ENCODE peak calls at places on chromosomes 7 and 10, in nine cellular contexts. X, J, V, G, B, N, L, K and Y are unnamed samples.

GRCh38 chr10:90912854-90913479 is 7.9 kb downstream of the ANKRD1 start:
- DNase-seq in N (no peak), G (no peak), V (no peak), J (no peak), X (no peak), L (no peak), B (no peak), K (no peak), Y (no peak)

GRCh38 chr7:36966636-36967035 is 242.3 kb upstream of the AOAH start:
- DNase-seq in B (no peak), N (no peak), L (no peak), G (no peak), V (no peak), J (no peak), X (no peak), K (no peak), Y (no peak)

GRCh38 chr10:20662742-20663141 is 234.4 kb downstream of the NEBL start:
- DNase-seq in G (no peak), N (no peak), B (no peak), L (no peak), J (no peak), V (no peak), X (no peak), K (no peak), Y (no peak)

GRCh38 chr7:3294432-3295100 is 6.5 kb upstream of the SDK1 start:
- DNase-seq in G (no peak), J (no peak), B (no peak), K (peak; percentile 87), X (no peak), V (no peak), N (no peak), L (no peak), Y (no peak)

GRCh38 chr7:125605241-125605640 is 675.6 kb upstream of the POT1 start:
- DNase-seq in K (no peak), V (no peak), G (no peak), X (no peak), L (no peak), J (no peak), N (no peak), B (no peak), Y (peak; percentile 0)

GRCh38 chr7:3950249-3950648 is 649.2 kb downstream of the SDK1 start:
- DNase-seq in G (no peak), X (no peak), B (no peak), N (no peak), V (no peak), J (no peak), K (no peak), L (no peak), Y (no peak)

GRCh38 chr7:147707926-147708325 is 882.6 kb upstream of the C7orf33 start:
- DNase-seq in L (no peak), B (no peak), G (no peak), K (no peak), V (no peak), J (no peak), X (no peak), N (no peak), Y (no peak)

GRCh38 chr7:6656413-6656812 is 19.3 kb downstream of the ZNF316 start:
- DNase-seq in X (no peak), L (no peak), K (no peak), G (no peak), J (no peak), B (no peak), N (no peak), V (no peak), Y (no peak)

GRCh38 chr7:44801890-44802289 is 5.4 kb downstream of the PPIA start:
- DNase-seq in X (no peak), N (no peak), J (no peak), G (no peak), V (no peak), B (no peak), K (no peak), L (no peak), Y (peak; percentile 69)

GRCh38 chr10:97124211-97124610 is 61.5 kb downstream of the SLIT1 start:
- DNase-seq in B (no peak), J (no peak), V (no peak), X (no peak), L (no peak), K (no peak), N (no peak), G (no peak), Y (no peak)

GRCh38 chr10:131016556-131016955 is 295.0 kb downstream of the TCERG1L start:
- DNase-seq in K (no peak), G (no peak), X (no peak), N (no peak), J (no peak), L (peak; percentile 55), B (no peak), V (no peak), Y (no peak)

GRCh38 chr7:34849163-34849960 is 187.9 kb downstream of the DPY19L1 start:
- DNase-seq in N (no peak), J (no peak), X (no peak), K (no peak), L (no peak), V (no peak), G (no peak), B (no peak), Y (peak; percentile 13)

GRCh38 chr7:53542164-53542563 is 506.7 kb downstream of the POM121L12 start:
- DNase-seq in G (no peak), L (no peak), N (no peak), B (no peak), J (no peak), V (no peak), K (no peak), X (no peak), Y (no peak)

GRCh38 chr7:157609932-157610640 is 273.3 kb downstream of the DNAJB6 start:
- DNase-seq in G (no peak), B (no peak), K (no peak), V (no peak), J (no peak), N (no peak), L (no peak), X (no peak), Y (no peak)

GRCh38 chr10:115432188-115432819 is 339.1 kb downstream of the ATRNL1 start:
- DNase-seq in V (peak; percentile 2), G (no peak), N (no peak), K (no peak), L (no peak), B (peak; percentile 17), X (no peak), J (peak; percentile 2), Y (peak; percentile 24)

GRCh38 chr7:72438491-72438890 is 26.4 kb upstream of the CALN1 start:
- DNase-seq in V (no peak), N (no peak), L (no peak), B (no peak), J (no peak), X (no peak), G (no peak), K (no peak), Y (no peak)

GRCh38 chr7:108211382-108212201 is 81.4 kb upstream of the LAMB4 start:
- DNase-seq in V (peak; percentile 7), K (peak; percentile 19), N (no peak), G (no peak), L (no peak), X (no peak), B (no peak), J (no peak), Y (peak; percentile 53)

GRCh38 chr10:120943542-120943941 is 92.4 kb downstream of the WDR11 start:
- DNase-seq in B (no peak), N (no peak), J (no peak), K (no peak), V (no peak), L (no peak), X (no peak), G (no peak), Y (no peak)

GRCh38 chr7:158569858-158570239 is 17.8 kb downstream of the PTPRN2 start:
- DNase-seq in L (no peak), X (no peak), J (no peak), V (no peak), K (no peak), B (no peak), G (no peak), N (no peak), Y (no peak)

GRCh38 chr10:66837990-66838389 is 87.8 kb upstream of the LRRTM3 start:
- DNase-seq in G (no peak), B (no peak), X (no peak), V (peak; percentile 24), L (no peak), K (no peak), N (no peak), J (no peak), Y (peak; percentile 1)